ENCODE peak calls at places on chromosome 18, in nine cellular contexts. E is neural crest cell; L is mesothelial cell of epicardium; M is CD8-positive, alpha-beta T cell; X is fibroblast of the aortic adventitia; F is Calu3; Q is psoas muscle; P is stomach; A is tibial nerve. R is an unnamed sample.

GRCh38 chr18:63137999-63138448 is 181.5 kb downstream of the BCL2 start:
- DNase-seq in M (peak), E (no peak), A (no peak), P (no peak), X (no peak), F (no peak), Q (peak), L (no peak), R (no peak)

GRCh38 chr18:7902399-7902839 is 335.3 kb downstream of the PTPRM start:
- DNase-seq in P (no peak), X (peak), L (no peak), Q (peak), M (no peak), F (no peak), A (no peak), E (no peak), R (no peak)

GRCh38 chr18:42706618-42707017 is 408.9 kb downstream of the RIT2 start:
- DNase-seq in M (no peak), L (peak), E (no peak), P (no peak), Q (no peak), X (peak), F (no peak), A (no peak), R (no peak)

GRCh38 chr18:25815659-25816058 is 274.8 kb downstream of the SS18 start:
- DNase-seq in Q (no peak), A (no peak), M (no peak), E (no peak), L (no peak), X (no peak), F (no peak), P (no peak), R (no peak)

GRCh38 chr18:58813821-58814220 is 50.9 kb upstream of the ZNF532 start:
- DNase-seq in F (no peak), L (no peak), A (no peak), P (no peak), M (no peak), X (no peak), Q (no peak), E (no peak), R (no peak)

GRCh38 chr18:11521853-11522252 is 87.5 kb upstream of the SLC35G4 start:
- DNase-seq in Q (no peak), E (no peak), A (no peak), P (no peak), X (no peak), F (no peak), M (no peak), L (no peak), R (no peak)

GRCh38 chr18:68436485-68436884 is 278.4 kb downstream of the TMX3 start:
- DNase-seq in F (no peak), Q (no peak), P (no peak), E (no peak), X (no peak), M (no peak), A (no peak), L (no peak), R (no peak)

GRCh38 chr18:58337285-58337684 is 291.6 kb downstream of the ALPK2 start:
- DNase-seq in P (no peak), M (no peak), F (no peak), X (no peak), E (no peak), A (no peak), L (no peak), Q (no peak), R (no peak)

GRCh38 chr18:11320981-11321380 is 171.6 kb upstream of the PIEZO2 start:
- DNase-seq in F (no peak), Q (no peak), X (peak), A (no peak), E (no peak), M (no peak), P (no peak), L (no peak), R (no peak)

GRCh38 chr18:46815661-46816060 is 58.8 kb upstream of the ST8SIA5 start:
- DNase-seq in Q (no peak), L (no peak), F (no peak), X (no peak), M (no peak), E (no peak), P (no peak), A (no peak), R (no peak)

GRCh38 chr18:24344509-24344908 is 53.1 kb downstream of the OSBPL1A start:
- DNase-seq in F (no peak), Q (no peak), A (no peak), P (no peak), M (no peak), L (no peak), X (no peak), E (no peak), R (no peak)

GRCh38 chr18:74652392-74652988 is 54.8 kb downstream of the ZNF407 start:
- DNase-seq in X (peak), L (no peak), M (no peak), P (no peak), F (peak), E (no peak), A (peak), Q (no peak), R (no peak)

GRCh38 chr18:74654637-74655036 is 57.0 kb downstream of the ZNF407 start:
- DNase-seq in X (peak), L (no peak), A (no peak), M (no peak), P (no peak), F (no peak), E (no peak), Q (no peak), R (no peak)
- TF ChIP-seq CTCF in X (peak), L (no peak), A (no peak), M (no peak), P (no peak), F (no peak), E (peak), Q (no peak), R (no peak)

GRCh38 chr18:3279201-3280185 is 17.6 kb downstream of the MYL12B start:
- DNase-seq in F (no peak), Q (no peak), P (no peak), E (no peak), L (no peak), A (no peak), M (no peak), X (no peak), R (no peak)
- TF ChIP-seq CTCF in F (no peak), Q (no peak), P (no peak), E (no peak), L (no peak), A (no peak), M (no peak), X (no peak), R (no peak)

DNA sequence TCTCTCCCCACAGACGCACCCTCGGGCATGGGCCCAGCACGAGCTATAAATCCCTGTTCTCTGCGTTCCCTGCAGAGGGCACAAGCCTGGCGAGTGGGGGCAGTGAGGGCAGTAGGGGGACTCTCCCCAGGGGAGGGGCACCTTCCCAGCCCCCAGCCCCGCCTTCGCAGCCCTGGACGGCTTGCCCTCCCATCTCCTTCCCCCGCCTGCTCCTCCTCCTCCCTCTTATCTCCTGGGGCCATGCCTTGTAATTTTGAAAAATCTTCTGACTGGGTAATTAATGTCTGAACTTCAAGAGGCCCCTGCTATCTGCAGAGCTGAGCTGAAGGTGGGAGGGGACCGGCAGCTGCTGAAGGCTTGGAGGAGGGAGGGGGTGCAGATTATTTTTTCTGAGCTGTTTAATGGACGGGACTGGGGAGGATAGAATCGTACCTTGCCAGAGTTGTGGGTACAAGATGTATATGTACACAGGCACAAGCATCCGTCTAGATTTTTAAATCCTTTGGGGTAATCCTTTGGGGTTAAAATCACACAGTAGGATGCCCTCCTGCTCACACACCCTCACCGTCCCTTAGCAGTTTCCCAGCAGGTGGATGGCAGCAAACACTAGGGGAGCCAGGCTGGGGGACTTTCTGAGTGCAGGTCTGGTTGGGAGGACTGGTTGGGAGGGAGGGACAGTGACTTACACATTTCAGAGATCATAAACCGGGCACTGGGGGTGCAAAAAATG is 121.9 kb downstream of the SMAD7 start:
- DNase-seq in A (no peak), X (no peak), L (no peak), P (peak), F (no peak), M (no peak), Q (peak), E (no peak), R (peak)
- TF ChIP-seq CTCF in A (no peak), X (no peak), L (no peak), P (no peak), F (no peak), M (no peak), Q (no peak), E (no peak), R (peak)

GRCh38 chr18:5237723-5238370 is 40.8 kb upstream of the AKAIN1 start:
- DNase-seq in L (peak), A (peak), F (peak), P (peak), Q (peak), X (peak), M (peak), E (peak), R (peak)
- TF ChIP-seq CTCF in L (no peak), A (peak), F (no peak), P (no peak), Q (peak), X (peak), M (no peak), E (peak), R (no peak)

R was measured in ascending aorta.